ENCODE peak calls at places on chromosomes 1 and 21, in eight cellular contexts. V is H9; W is A549; N is body of pancreas; A is WERI-Rb-1; Q is AG04450; T is CD8-positive, alpha-beta T cell; F is Panc1. S is an unnamed sample.
A peak's percentile ranks its signal among the peaks of the same experiment; 100 is the strongest.

GRCh38 chr1:234201600-234201999 is 171.7 kb upstream of the COA6 start:
- DNase-seq in V (no peak), W (no peak), N (no peak), A (no peak), Q (no peak), T (no peak), F (no peak), S (no peak)

GRCh38 chr1:119909890-119910596 is 13.7 kb upstream of the ADAM30 start:
- DNase-seq in V (no peak), W (no peak), N (no peak), A (peak; percentile 17), Q (no peak), T (no peak), F (no peak), S (no peak)

GRCh38 chr1:12113433-12114339 is 50.6 kb downstream of the TNFRSF8 start:
- DNase-seq in V (no peak), W (no peak), N (no peak), A (no peak), Q (peak; percentile 38), T (no peak), F (no peak), S (no peak)

GRCh38 chr1:63612971-63613370 is 19.8 kb downstream of the PGM1 start:
- DNase-seq in V (no peak), W (no peak), N (no peak), A (no peak), Q (no peak), T (no peak), F (no peak), S (no peak)

GRCh38 chr1:203167026-203167912 is 8.4 kb downstream of the MYBPH start:
- DNase-seq in V (no peak), W (no peak), N (no peak), A (no peak), Q (no peak), T (no peak), F (no peak), S (no peak)

GRCh38 chr1:32406629-32407111 is 12.4 kb upstream of the BSDC1 start:
- DNase-seq in V (no peak), W (no peak), N (no peak), A (peak; percentile 44), Q (no peak), T (no peak), F (no peak), S (no peak)

GRCh38 chr1:175145899-175146298 is 46.7 kb downstream of the KIAA0040 start:
- DNase-seq in V (no peak), W (no peak), N (no peak), A (no peak), Q (no peak), T (no peak), F (no peak), S (no peak)

GRCh38 chr1:218739426-218739825 is 394.3 kb downstream of the TGFB2 start:
- DNase-seq in V (no peak), W (no peak), N (no peak), A (no peak), Q (no peak), T (no peak), F (no peak), S (no peak)

GRCh38 chr1:221712776-221713431 is 29.0 kb downstream of the DUSP10 start:
- DNase-seq in V (no peak), W (no peak), N (no peak), A (no peak), Q (no peak), T (peak; percentile 89), F (no peak), S (peak; percentile 28)

GRCh38 chr21:17802568-17802967 is 16.6 kb downstream of the C21orf91 start:
- DNase-seq in V (no peak), W (no peak), N (no peak), A (no peak), Q (peak; percentile 16), T (no peak), F (no peak), S (no peak)

GRCh38 chr1:57061369-57061768 is 95.6 kb upstream of the C8B start:
- DNase-seq in V (no peak), W (no peak), N (no peak), A (peak; percentile 43), Q (no peak), T (no peak), F (no peak), S (no peak)

GRCh38 chr1:162541619-162542141 is 19.8 kb upstream of the UAP1 start:
- DNase-seq in V (no peak), W (no peak), N (peak; percentile 24), A (no peak), Q (peak; percentile 87), T (no peak), F (peak; percentile 73), S (no peak)

GRCh38 chr1:212234431-212235298 is 50.5 kb upstream of the PPP2R5A start:
- DNase-seq in V (no peak), W (peak; percentile 81), N (peak; percentile 75), A (no peak), Q (peak; percentile 81), T (peak; percentile 25), F (peak; percentile 60), S (peak; percentile 65)

GRCh38 chr1:20405051-20405754 is 80.8 kb downstream of the CAMK2N1 start:
- DNase-seq in V (peak; percentile 16), W (no peak), N (no peak), A (no peak), Q (no peak), T (no peak), F (no peak), S (no peak)

GRCh38 chr21:35037384-35038105 is 11.6 kb downstream of the RUNX1 start:
- DNase-seq in V (no peak), W (no peak), N (no peak), A (no peak), Q (no peak), T (no peak), F (no peak), S (no peak)

GRCh38 chr1:68481041-68481440 is 15.8 kb downstream of the DEPDC1 start:
- DNase-seq in V (no peak), W (no peak), N (no peak), A (no peak), Q (no peak), T (no peak), F (no peak), S (no peak)

GRCh38 chr1:15948600-15949452 is 27.1 kb downstream of the ZBTB17 start:
- DNase-seq in V (no peak), W (no peak), N (peak; percentile 53), A (no peak), Q (peak; percentile 74), T (no peak), F (no peak), S (peak; percentile 68)
- TF ChIP-seq CTCF in V (no peak), W (no peak), N (no peak), A (no peak), Q (no peak), T (no peak), F (no peak), S (no peak)

GRCh38 chr1:85490270-85490669 is 25.3 kb upstream of the DDAH1 start:
- DNase-seq in V (no peak), W (no peak), N (no peak), A (no peak), Q (no peak), T (no peak), F (no peak), S (no peak)

GRCh38 chr1:85496881-85497582 is 32.1 kb upstream of the DDAH1 start:
- DNase-seq in V (no peak), W (no peak), N (no peak), A (no peak), Q (no peak), T (no peak), F (no peak), S (no peak)

GRCh38 chr1:85495556-85495955 is 30.6 kb upstream of the DDAH1 start:
- DNase-seq in V (no peak), W (peak; percentile 4), N (peak; percentile 40), A (peak; percentile 52), Q (no peak), T (no peak), F (no peak), S (no peak)

GRCh38 chr1:85494074-85494956 is 29.4 kb upstream of the DDAH1 start:
- DNase-seq in V (no peak), W (no peak), N (no peak), A (peak; percentile 10), Q (no peak), T (no peak), F (no peak), S (no peak)

GRCh38 chr1:85494957-85495266 is 30.0 kb upstream of the DDAH1 start:
- DNase-seq in V (no peak), W (no peak), N (no peak), A (peak; percentile 10), Q (no peak), T (no peak), F (no peak), S (no peak)
- TF ChIP-seq CTCF in V (peak; percentile 41), W (peak; percentile 30), N (peak; percentile 20), A (no peak), Q (peak; percentile 40), T (no peak), F (peak; percentile 93), S (peak; percentile 6)

GRCh38 chr21:37045139-37045538 is 27.7 kb downstream of the PIGP start:
- DNase-seq in V (no peak), W (no peak), N (no peak), A (no peak), Q (no peak), T (peak; percentile 14), F (no peak), S (no peak)
- TF ChIP-seq CTCF in V (no peak), W (no peak), N (no peak), A (no peak), Q (no peak), T (no peak), F (no peak), S (no peak)

GRCh38 chr1:205456383-205456867 is 580 bp upstream of the BLACAT1 start:
- DNase-seq in V (peak; percentile 54), W (no peak), N (no peak), A (peak; percentile 72), Q (no peak), T (no peak), F (no peak), S (no peak)
- TF ChIP-seq CTCF in V (peak; percentile 39), W (no peak), N (no peak), A (peak; percentile 36), Q (no peak), T (no peak), F (no peak), S (no peak)

GRCh38 chr1:225409051-225409450 is 18.8 kb downstream of the LBR start:
- DNase-seq in V (no peak), W (no peak), N (no peak), A (no peak), Q (no peak), T (no peak), F (no peak), S (no peak)
- TF ChIP-seq CTCF in V (no peak), W (no peak), N (no peak), A (no peak), Q (no peak), T (no peak), F (no peak), S (no peak)